ENCODE peak calls at places on chromosomes 7 and 10, in six cellular contexts. One of them, this sample, is unnamed.

GRCh38 chr7:16728811-16729210 is 24.7 kb upstream of the TSPAN13 start:
- DNase-seq in adrenal gland: no peak
- DNase-seq in cardiac fibroblast: no peak
- DNase-seq in astrocyte of the spinal cord: no peak
- DNase-seq in choroid plexus epithelial cell: no peak
- DNase-seq in GM10248: no peak
- DNase-seq in this sample: no peak

GRCh38 chr10:103533827-103534226 is 40.3 kb downstream of the NEURL1 start:
- DNase-seq in cardiac fibroblast: no peak
- DNase-seq in adrenal gland: no peak
- DNase-seq in choroid plexus epithelial cell: no peak
- DNase-seq in astrocyte of the spinal cord: no peak
- DNase-seq in GM10248: no peak
- DNase-seq in this sample: no peak

GRCh38 chr7:157580324-157580723 is 243.5 kb downstream of the DNAJB6 start:
- DNase-seq in cardiac fibroblast: no peak
- DNase-seq in astrocyte of the spinal cord: no peak
- DNase-seq in choroid plexus epithelial cell: no peak
- DNase-seq in adrenal gland: no peak
- DNase-seq in GM10248: no peak
- DNase-seq in this sample: no peak

GRCh38 chr10:80410122-80410521 is 1.8 kb downstream of the PRXL2A start:
- DNase-seq in GM10248: no peak
- DNase-seq in adrenal gland: no peak
- DNase-seq in astrocyte of the spinal cord: no peak
- DNase-seq in choroid plexus epithelial cell: no peak
- DNase-seq in cardiac fibroblast: no peak
- DNase-seq in this sample: no peak

GRCh38 chr7:129949292-129950133 is 3.2 kb downstream of the UBE2H start:
- DNase-seq in GM10248: no peak
- DNase-seq in astrocyte of the spinal cord: peak
- DNase-seq in cardiac fibroblast: peak
- DNase-seq in choroid plexus epithelial cell: peak
- DNase-seq in adrenal gland: peak
- DNase-seq in this sample: peak

GRCh38 chr10:125691160-125691981 is 8.4 kb upstream of the TEX36 start:
- DNase-seq in adrenal gland: no peak
- DNase-seq in choroid plexus epithelial cell: no peak
- DNase-seq in cardiac fibroblast: no peak
- DNase-seq in GM10248: no peak
- DNase-seq in astrocyte of the spinal cord: peak
- DNase-seq in this sample: peak

GRCh38 chr7:125484755-125485154 is 555.1 kb upstream of the POT1 start:
- DNase-seq in GM10248: no peak
- DNase-seq in cardiac fibroblast: no peak
- DNase-seq in choroid plexus epithelial cell: no peak
- DNase-seq in astrocyte of the spinal cord: no peak
- DNase-seq in adrenal gland: no peak
- DNase-seq in this sample: no peak

GRCh38 chr7:116576350-116577319 is 51.8 kb downstream of the CAV1 start:
- DNase-seq in astrocyte of the spinal cord: peak
- DNase-seq in adrenal gland: no peak
- DNase-seq in cardiac fibroblast: peak
- DNase-seq in GM10248: no peak
- DNase-seq in choroid plexus epithelial cell: peak
- DNase-seq in this sample: peak

GRCh38 chr7:159010411-159010810 is 134.3 kb downstream of the VIPR2 start:
- DNase-seq in cardiac fibroblast: no peak
- DNase-seq in adrenal gland: no peak
- DNase-seq in GM10248: no peak
- DNase-seq in astrocyte of the spinal cord: no peak
- DNase-seq in choroid plexus epithelial cell: no peak
- DNase-seq in this sample: no peak

GRCh38 chr7:53094827-53095226 is 59.4 kb downstream of the POM121L12 start:
- DNase-seq in GM10248: no peak
- DNase-seq in astrocyte of the spinal cord: no peak
- DNase-seq in choroid plexus epithelial cell: no peak
- DNase-seq in adrenal gland: no peak
- DNase-seq in cardiac fibroblast: peak
- DNase-seq in this sample: no peak

GRCh38 chr7:43462836-43463235 is 120.1 kb upstream of the STK17A start:
- DNase-seq in astrocyte of the spinal cord: no peak
- DNase-seq in GM10248: no peak
- DNase-seq in choroid plexus epithelial cell: no peak
- DNase-seq in adrenal gland: no peak
- DNase-seq in cardiac fibroblast: no peak
- DNase-seq in this sample: no peak

GRCh38 chr10:122033224-122033926 is 44.4 kb downstream of the TACC2 start:
- DNase-seq in astrocyte of the spinal cord: no peak
- DNase-seq in cardiac fibroblast: no peak
- DNase-seq in adrenal gland: no peak
- DNase-seq in GM10248: no peak
- DNase-seq in choroid plexus epithelial cell: no peak
- DNase-seq in this sample: no peak

GRCh38 chr10:119029613-119030420 is at the start of gene NANOS1:
- DNase-seq in astrocyte of the spinal cord: no peak
- DNase-seq in cardiac fibroblast: peak
- DNase-seq in adrenal gland: peak
- DNase-seq in GM10248: no peak
- DNase-seq in choroid plexus epithelial cell: peak
- DNase-seq in this sample: no peak

GRCh38 chr10:2232479-2232878 is 495.2 kb upstream of the ADARB2 start:
- DNase-seq in GM10248: no peak
- DNase-seq in choroid plexus epithelial cell: no peak
- DNase-seq in astrocyte of the spinal cord: no peak
- DNase-seq in adrenal gland: no peak
- DNase-seq in cardiac fibroblast: no peak
- DNase-seq in this sample: no peak

GRCh38 chr7:87926581-87927461 is 7.2 kb upstream of the ADAM22 start:
- DNase-seq in cardiac fibroblast: peak
- DNase-seq in astrocyte of the spinal cord: peak
- DNase-seq in adrenal gland: no peak
- DNase-seq in GM10248: peak
- DNase-seq in choroid plexus epithelial cell: peak
- DNase-seq in this sample: no peak
- TF ChIP-seq CTCF in cardiac fibroblast: no peak
- TF ChIP-seq CTCF in astrocyte of the spinal cord: no peak
- TF ChIP-seq CTCF in adrenal gland: no peak
- TF ChIP-seq CTCF in GM10248: peak
- TF ChIP-seq CTCF in choroid plexus epithelial cell: no peak
- TF ChIP-seq CTCF in this sample: no peak

GRCh38 chr7:92609921-92610518 is 19.8 kb upstream of the FAM133B start:
- DNase-seq in GM10248: no peak
- DNase-seq in adrenal gland: no peak
- DNase-seq in astrocyte of the spinal cord: peak
- DNase-seq in choroid plexus epithelial cell: peak
- DNase-seq in cardiac fibroblast: peak
- DNase-seq in this sample: no peak
- TF ChIP-seq CTCF in GM10248: peak
- TF ChIP-seq CTCF in adrenal gland: peak
- TF ChIP-seq CTCF in astrocyte of the spinal cord: peak
- TF ChIP-seq CTCF in choroid plexus epithelial cell: peak
- TF ChIP-seq CTCF in cardiac fibroblast: peak
- TF ChIP-seq CTCF in this sample: peak

GRCh38 chr10:18501198-18501597 is 150.2 kb downstream of the NSUN6 start:
- DNase-seq in astrocyte of the spinal cord: peak
- DNase-seq in GM10248: peak
- DNase-seq in cardiac fibroblast: no peak
- DNase-seq in choroid plexus epithelial cell: peak
- DNase-seq in adrenal gland: no peak
- DNase-seq in this sample: peak

GRCh38 chr10:18501610-18502009 is 149.8 kb downstream of the NSUN6 start:
- DNase-seq in choroid plexus epithelial cell: no peak
- DNase-seq in adrenal gland: no peak
- DNase-seq in astrocyte of the spinal cord: no peak
- DNase-seq in cardiac fibroblast: no peak
- DNase-seq in GM10248: no peak
- DNase-seq in this sample: no peak

GRCh38 chr10:18497955-18498354 is 153.4 kb downstream of the NSUN6 start:
- DNase-seq in GM10248: no peak
- DNase-seq in cardiac fibroblast: peak
- DNase-seq in choroid plexus epithelial cell: no peak
- DNase-seq in astrocyte of the spinal cord: no peak
- DNase-seq in adrenal gland: no peak
- DNase-seq in this sample: no peak

GRCh38 chr10:18504161-18504560 is 147.2 kb downstream of the NSUN6 start:
- DNase-seq in GM10248: no peak
- DNase-seq in astrocyte of the spinal cord: no peak
- DNase-seq in choroid plexus epithelial cell: no peak
- DNase-seq in cardiac fibroblast: no peak
- DNase-seq in adrenal gland: no peak
- DNase-seq in this sample: no peak

GRCh38 chr10:18500576-18500975 is 150.8 kb downstream of the NSUN6 start:
- DNase-seq in GM10248: no peak
- DNase-seq in choroid plexus epithelial cell: no peak
- DNase-seq in astrocyte of the spinal cord: no peak
- DNase-seq in adrenal gland: no peak
- DNase-seq in cardiac fibroblast: no peak
- DNase-seq in this sample: no peak
- TF ChIP-seq CTCF in GM10248: no peak
- TF ChIP-seq CTCF in choroid plexus epithelial cell: no peak
- TF ChIP-seq CTCF in astrocyte of the spinal cord: no peak
- TF ChIP-seq CTCF in adrenal gland: no peak
- TF ChIP-seq CTCF in cardiac fibroblast: no peak
- TF ChIP-seq CTCF in this sample: no peak

GRCh38 chr7:99579956-99580777 is 17.9 kb upstream of the TMEM225B start:
- DNase-seq in GM10248: no peak
- DNase-seq in choroid plexus epithelial cell: peak
- DNase-seq in cardiac fibroblast: peak
- DNase-seq in astrocyte of the spinal cord: peak
- DNase-seq in adrenal gland: peak
- DNase-seq in this sample: no peak
- TF ChIP-seq CTCF in GM10248: peak
- TF ChIP-seq CTCF in choroid plexus epithelial cell: peak
- TF ChIP-seq CTCF in cardiac fibroblast: peak
- TF ChIP-seq CTCF in astrocyte of the spinal cord: peak
- TF ChIP-seq CTCF in adrenal gland: peak
- TF ChIP-seq CTCF in this sample: peak

GRCh38 chr10:100998991-100999741 is 442 bp upstream of the LZTS2 start:
- DNase-seq in choroid plexus epithelial cell: peak
- DNase-seq in adrenal gland: peak
- DNase-seq in cardiac fibroblast: peak
- DNase-seq in GM10248: peak
- DNase-seq in astrocyte of the spinal cord: peak
- DNase-seq in this sample: peak
- TF ChIP-seq CTCF in choroid plexus epithelial cell: peak
- TF ChIP-seq CTCF in adrenal gland: peak
- TF ChIP-seq CTCF in cardiac fibroblast: peak
- TF ChIP-seq CTCF in GM10248: peak
- TF ChIP-seq CTCF in astrocyte of the spinal cord: peak
- TF ChIP-seq CTCF in this sample: peak

GRCh38 chr7:142519790-142520078 is 229.5 kb upstream of the PRSS1 start:
- DNase-seq in choroid plexus epithelial cell: no peak
- DNase-seq in GM10248: no peak
- DNase-seq in cardiac fibroblast: no peak
- DNase-seq in adrenal gland: no peak
- DNase-seq in astrocyte of the spinal cord: no peak
- DNase-seq in this sample: no peak

GRCh38 chr7:142516038-142516501 is 233.2 kb upstream of the PRSS1 start:
- DNase-seq in choroid plexus epithelial cell: peak
- DNase-seq in cardiac fibroblast: peak
- DNase-seq in astrocyte of the spinal cord: peak
- DNase-seq in adrenal gland: no peak
- DNase-seq in GM10248: peak
- DNase-seq in this sample: peak

GRCh38 chr7:142513221-142513955 is 235.9 kb upstream of the PRSS1 start:
- DNase-seq in astrocyte of the spinal cord: no peak
- DNase-seq in choroid plexus epithelial cell: peak
- DNase-seq in cardiac fibroblast: no peak
- DNase-seq in adrenal gland: no peak
- DNase-seq in GM10248: no peak
- DNase-seq in this sample: peak

GRCh38 chr7:142523821-142524460 is 225.3 kb upstream of the PRSS1 start:
- DNase-seq in choroid plexus epithelial cell: peak
- DNase-seq in cardiac fibroblast: no peak
- DNase-seq in adrenal gland: no peak
- DNase-seq in GM10248: no peak
- DNase-seq in astrocyte of the spinal cord: no peak
- DNase-seq in this sample: no peak

DNA sequence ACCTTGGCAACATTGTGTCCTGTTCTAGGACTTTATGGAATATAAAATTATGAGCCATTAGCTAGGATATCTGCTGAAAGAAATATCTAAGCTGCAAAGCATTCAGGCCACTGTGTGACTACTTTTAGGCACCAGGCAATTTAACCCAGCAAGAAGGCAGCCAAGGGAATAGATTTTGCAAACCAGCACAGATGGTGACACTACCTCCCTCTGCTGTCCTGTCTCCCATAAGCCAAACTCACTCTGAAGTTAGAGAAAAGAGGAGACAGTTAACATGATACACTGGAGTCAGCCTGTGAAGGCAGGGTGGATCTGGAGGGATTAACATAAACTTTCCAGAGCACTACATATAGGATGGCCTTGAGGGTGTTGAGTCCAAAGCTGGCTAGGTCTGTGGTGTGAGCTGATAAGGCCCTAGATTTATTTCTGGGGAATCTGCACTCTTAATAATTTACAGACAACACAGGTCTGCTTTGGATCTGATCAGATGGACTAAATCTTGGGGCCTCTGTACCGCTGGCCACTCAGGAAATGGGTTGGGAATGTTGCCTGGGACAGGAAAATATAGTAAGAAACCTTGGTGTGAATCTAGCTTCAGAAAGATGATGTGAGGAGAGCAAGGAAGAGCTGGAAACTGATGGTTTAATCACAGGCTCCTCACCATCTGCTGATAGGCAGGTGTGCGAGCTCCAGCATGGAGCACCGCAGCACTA is 230.0 kb upstream of the PRSS1 start:
- DNase-seq in choroid plexus epithelial cell: peak
- DNase-seq in cardiac fibroblast: peak
- DNase-seq in adrenal gland: no peak
- DNase-seq in astrocyte of the spinal cord: no peak
- DNase-seq in GM10248: no peak
- DNase-seq in this sample: peak
- TF ChIP-seq CTCF in choroid plexus epithelial cell: peak
- TF ChIP-seq CTCF in cardiac fibroblast: no peak
- TF ChIP-seq CTCF in adrenal gland: no peak
- TF ChIP-seq CTCF in astrocyte of the spinal cord: no peak
- TF ChIP-seq CTCF in GM10248: no peak
- TF ChIP-seq CTCF in this sample: peak